ENCODE peak calls at places on chromosomes 2 and 18, in eight cellular contexts. Q, I, N, M, Z, X, F and S are unnamed samples. For H3K4me1, the result is how much of the 10 kb centered on the place peaks cover.

GRCh38 chr2:145906356-145906755 is 1386.4 kb upstream of the ZEB2 start:
- DNase-seq in X (no peak), F (no peak), Q (peak), M (no peak), I (peak), Z (no peak), N (no peak), S (no peak)

GRCh38 chr2:179354296-179354695 is 89.7 kb upstream of the SESTD1 start:
- DNase-seq in X (no peak), I (no peak), M (no peak), N (no peak), F (no peak), Q (no peak), Z (no peak), S (no peak)

GRCh38 chr18:59787998-59788875 is 91.0 kb upstream of the CCBE1 start:
- DNase-seq in F (no peak), I (peak), N (no peak), Z (peak), Q (no peak), M (peak), X (no peak), S (no peak)

GRCh38 chr2:100752628-100753333 is 67.2 kb upstream of the NPAS2 start:
- DNase-seq in F (no peak), Z (peak), N (no peak), M (no peak), X (no peak), Q (no peak), I (no peak), S (no peak)

GRCh38 chr2:44957656-44958327 is 16.3 kb downstream of the SIX3 start:
- DNase-seq in I (no peak), M (no peak), F (no peak), N (no peak), Z (no peak), Q (no peak), X (no peak), S (no peak)

GRCh38 chr18:28115149-28115550 is 61.8 kb downstream of the CDH2 start:
- DNase-seq in N (no peak), Q (no peak), I (no peak), F (no peak), Z (no peak), X (no peak), M (no peak), S (no peak)

GRCh38 chr2:160409480-160409879 is 84.1 kb downstream of the RBMS1 start:
- DNase-seq in Z (no peak), M (no peak), Q (no peak), I (no peak), F (no peak), X (no peak), N (no peak), S (no peak)

GRCh38 chr2:189287982-189288494 is 108.5 kb upstream of the COL5A2 start:
- DNase-seq in I (peak), N (no peak), M (no peak), Z (peak), F (no peak), X (no peak), Q (no peak), S (no peak)

GRCh38 chr2:229346801-229347540 is 75.9 kb upstream of the PID1 start:
- DNase-seq in Z (no peak), N (no peak), I (no peak), F (no peak), X (no peak), M (no peak), Q (no peak), S (no peak)

GRCh38 chr2:240024766-240025165 is 376 bp downstream of the NDUFA10 start:
- DNase-seq in M (no peak), X (no peak), Q (no peak), Z (peak), N (peak), I (no peak), F (no peak), S (no peak)

GRCh38 chr2:46239847-46240181 is 57.4 kb upstream of the EPAS1 start:
- DNase-seq in M (no peak), Q (no peak), N (no peak), F (peak), X (peak), Z (no peak), I (no peak), S (no peak)

GRCh38 chr2:121810959-121811853 is 55.8 kb downstream of the TSN start:
- DNase-seq in M (no peak), Q (no peak), X (peak), I (peak), Z (peak), N (peak), F (no peak), S (peak)

GRCh38 chr2:63665806-63666205 is 77.0 kb downstream of the MDH1 start:
- DNase-seq in X (no peak), M (no peak), I (no peak), N (no peak), Q (no peak), Z (no peak), F (no peak), S (no peak)

GRCh38 chr2:23904692-23905091 is 22.2 kb downstream of the ATAD2B start:
- DNase-seq in M (no peak), N (no peak), Q (no peak), X (no peak), Z (no peak), F (no peak), I (no peak), S (no peak)

GRCh38 chr2:217947341-217948316 is 55.2 kb downstream of the TNS1 start:
- DNase-seq in M (peak), I (peak), Z (no peak), Q (peak), X (peak), F (no peak), N (peak), S (no peak)

GRCh38 chr2:55804535-55804934 is 110.9 kb upstream of the PNPT1 start:
- DNase-seq in N (no peak), Z (no peak), Q (no peak), M (no peak), X (no peak), I (no peak), F (no peak), S (no peak)

GRCh38 chr2:238155051-238155760 is 3.6 kb upstream of the ERFE start:
- DNase-seq in Q (no peak), X (no peak), Z (no peak), I (no peak), F (no peak), M (no peak), N (peak), S (no peak)

GRCh38 chr2:222271854-222272253 is 26.9 kb downstream of the PAX3 start:
- DNase-seq in Z (no peak), X (no peak), F (no peak), N (no peak), Q (no peak), I (no peak), M (no peak), S (no peak)

GRCh38 chr2:117815946-117816345 is 1.5 kb downstream of the DDX18 start:
- DNase-seq in Z (no peak), X (no peak), M (no peak), F (no peak), N (no peak), Q (no peak), I (no peak), S (no peak)

GRCh38 chr18:61129001-61129400 is 204.2 kb upstream of the CDH20 start:
- DNase-seq in M (no peak), F (no peak), Z (no peak), X (no peak), N (no peak), Q (no peak), I (no peak), S (no peak)

GRCh38 chr2:151306621-151307020 is 17.2 kb upstream of the NMI start:
- DNase-seq in N (no peak), M (no peak), Z (no peak), X (no peak), Q (no peak), F (no peak), I (no peak), S (no peak)

GRCh38 chr18:21960189-21960588 is 209.2 kb upstream of the GATA6 start:
- DNase-seq in X (no peak), F (no peak), I (no peak), Q (no peak), Z (no peak), M (no peak), N (peak), S (no peak)

GRCh38 chr2:125870264-125870663 is 785.7 kb upstream of the GYPC start:
- DNase-seq in I (no peak), X (no peak), Q (no peak), N (no peak), F (no peak), Z (no peak), M (no peak), S (no peak)

GRCh38 chr2:19669605-19670004 is 232.2 kb downstream of the TTC32 start:
- DNase-seq in X (no peak), F (no peak), Q (no peak), Z (no peak), I (no peak), N (no peak), M (no peak), S (no peak)

GRCh38 chr2:230324503-230324902 is 2.5 kb upstream of the SP140L start:
- DNase-seq in M (no peak), Q (no peak), N (no peak), X (no peak), I (no peak), Z (no peak), F (no peak), S (no peak)

GRCh38 chr2:176136375-176137248 is 7.1 kb downstream of the HOXD8 start:
- DNase-seq in M (peak), I (no peak), Z (no peak), F (no peak), Q (no peak), X (peak), N (no peak), S (no peak)

GRCh38 chr2:63047534-63048281 is 2.9 kb upstream of the OTX1 start:
- DNase-seq in N (no peak), I (no peak), Q (no peak), Z (no peak), F (no peak), M (no peak), X (peak), S (peak)

GRCh38 chr2:109435866-109436634 is 177.7 kb downstream of the SEPTIN10 start:
- DNase-seq in M (peak), X (peak), Z (no peak), I (no peak), F (no peak), Q (no peak), N (peak), S (no peak)

GRCh38 chr2:68607837-68608236 is 35.5 kb upstream of the PROKR1 start:
- DNase-seq in N (no peak), Z (no peak), M (no peak), F (no peak), X (no peak), I (no peak), Q (no peak), S (no peak)

GRCh38 chr2:157743051-157743450 is 114.4 kb upstream of the ACVR1C start:
- DNase-seq in X (no peak), Q (no peak), F (no peak), N (no peak), M (no peak), I (no peak), Z (no peak), S (no peak)

GRCh38 chr2:150610670-150611279 is 123.3 kb upstream of the RND3 start:
- DNase-seq in M (no peak), Q (no peak), F (no peak), X (no peak), I (peak), Z (peak), N (no peak), S (peak)

GRCh38 chr18:72375628-72376027 is 168.5 kb downstream of the CBLN2 start:
- DNase-seq in N (no peak), M (no peak), Q (no peak), X (no peak), F (no peak), I (no peak), Z (no peak), S (no peak)

GRCh38 chr2:76279142-76279541 is 568.4 kb upstream of the GCFC2 start:
- DNase-seq in I (no peak), F (no peak), Q (no peak), N (no peak), X (no peak), M (no peak), Z (no peak), S (no peak)

GRCh38 chr2:135727968-135728728 is 13.5 kb upstream of the UBXN4 start:
- DNase-seq in I (no peak), M (no peak), F (no peak), X (no peak), N (no peak), Z (no peak), Q (no peak), S (no peak)

GRCh38 chr2:168912466-168913170 is 11.5 kb downstream of the G6PC2 start:
- DNase-seq in M (no peak), F (no peak), I (no peak), Q (no peak), X (no peak), N (peak), Z (no peak), S (peak)

GRCh38 chr2:158385646-158386045 is 70.9 kb downstream of the CCDC148 start:
- DNase-seq in N (no peak), I (no peak), X (no peak), F (no peak), Z (no peak), Q (no peak), M (no peak), S (no peak)

GRCh38 chr2:171419333-171419732 is 14.5 kb downstream of the METTL8 start:
- DNase-seq in N (no peak), I (no peak), Q (no peak), F (no peak), M (no peak), X (no peak), Z (no peak), S (no peak)

GRCh38 chr2:75640621-75641121 is 5.9 kb upstream of the MRPL19 start:
- DNase-seq in N (peak), X (peak), Z (peak), Q (no peak), I (peak), F (no peak), M (peak), S (peak)

GRCh38 chr18:50649821-50650220 is 89.9 kb downstream of the MAPK4 start:
- DNase-seq in F (no peak), M (peak), I (no peak), Q (no peak), X (no peak), Z (no peak), N (peak), S (peak)

GRCh38 chr2:215427585-215427984 is 8.3 kb downstream of the FN1 start:
- DNase-seq in F (no peak), N (no peak), I (no peak), X (no peak), Z (no peak), Q (no peak), M (no peak), S (no peak)
- H3K4me1 ChIP-seq in F (under half), N (under half), I (under half), X (under half), Z (under half), Q (under half), M (under half), S (under half)

GRCh38 chr2:132037527-132038178 is 124.1 kb downstream of the ANKRD30BL start:
- DNase-seq in I (no peak), N (no peak), Z (no peak), Q (peak), M (no peak), X (peak), F (no peak), S (peak)
- H3K4me3 ChIP-seq in I (no peak), N (peak), Z (peak), Q (peak), M (peak), X (peak), F (peak), S (peak)

GRCh38 chr2:73110622-73111299 is 2.0 kb downstream of the RAB11FIP5 start:
- DNase-seq in N (no peak), M (no peak), I (no peak), X (no peak), F (no peak), Z (no peak), Q (no peak), S (no peak)

GRCh38 chr2:73113634-73113958 is 848 bp upstream of the RAB11FIP5 start:
- DNase-seq in X (no peak), F (no peak), Q (no peak), Z (no peak), I (no peak), M (no peak), N (no peak), S (no peak)

GRCh38 chr2:73112913-73113633 is at the start of gene RAB11FIP5:
- DNase-seq in M (peak), Z (peak), X (peak), N (peak), F (peak), I (peak), Q (no peak), S (peak)

GRCh38 chr2:73111300-73112025 is 1.3 kb downstream of the RAB11FIP5 start:
- DNase-seq in I (peak), M (peak), X (peak), F (no peak), Z (peak), N (no peak), Q (no peak), S (peak)

GRCh38 chr2:73112026-73112912 is 479 bp downstream of the RAB11FIP5 start:
- DNase-seq in M (no peak), F (peak), Z (no peak), I (peak), X (peak), Q (no peak), N (no peak), S (peak)
- TF ChIP-seq POLR2A in M (peak), F (no peak), Z (no peak), I (no peak), X (no peak), Q (no peak), N (peak), S (peak)

GRCh38 chr2:27727257-27727656 is 44.3 kb upstream of the MRPL33 start:
- DNase-seq in M (no peak), Q (no peak), I (no peak), N (no peak), F (no peak), Z (no peak), X (no peak), S (no peak)
- H3K4me1 ChIP-seq in M (under half), Q (under half), I (under half), N (half or more), F (under half), Z (under half), X (half or more), S (under half)

DNA sequence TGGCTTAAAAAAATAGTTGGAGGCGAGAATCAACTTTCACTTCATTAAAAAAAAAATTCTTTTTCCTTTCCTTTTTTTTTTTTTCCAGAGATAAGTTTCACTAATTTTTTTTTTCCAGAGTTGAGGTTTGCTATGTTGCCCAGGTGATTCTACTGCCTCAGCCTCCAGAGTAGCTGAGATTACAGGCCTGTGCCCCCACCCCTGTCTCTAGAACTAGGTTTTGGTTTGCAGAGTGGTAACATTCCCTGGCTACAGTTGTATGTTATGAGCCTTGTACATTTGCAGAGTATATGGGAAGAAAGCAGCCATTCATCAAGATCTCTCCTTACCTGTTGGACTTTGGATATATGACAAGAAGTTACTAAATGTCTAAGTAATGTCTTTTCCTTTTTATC is 298.4 kb downstream of the MYCN start:
- DNase-seq in F (no peak), Q (no peak), M (no peak), N (no peak), Z (no peak), I (no peak), X (no peak), S (no peak)
- H3K4me3 ChIP-seq in F (no peak), Q (no peak), M (no peak), N (no peak), Z (no peak), I (no peak), X (no peak), S (no peak)

DNA sequence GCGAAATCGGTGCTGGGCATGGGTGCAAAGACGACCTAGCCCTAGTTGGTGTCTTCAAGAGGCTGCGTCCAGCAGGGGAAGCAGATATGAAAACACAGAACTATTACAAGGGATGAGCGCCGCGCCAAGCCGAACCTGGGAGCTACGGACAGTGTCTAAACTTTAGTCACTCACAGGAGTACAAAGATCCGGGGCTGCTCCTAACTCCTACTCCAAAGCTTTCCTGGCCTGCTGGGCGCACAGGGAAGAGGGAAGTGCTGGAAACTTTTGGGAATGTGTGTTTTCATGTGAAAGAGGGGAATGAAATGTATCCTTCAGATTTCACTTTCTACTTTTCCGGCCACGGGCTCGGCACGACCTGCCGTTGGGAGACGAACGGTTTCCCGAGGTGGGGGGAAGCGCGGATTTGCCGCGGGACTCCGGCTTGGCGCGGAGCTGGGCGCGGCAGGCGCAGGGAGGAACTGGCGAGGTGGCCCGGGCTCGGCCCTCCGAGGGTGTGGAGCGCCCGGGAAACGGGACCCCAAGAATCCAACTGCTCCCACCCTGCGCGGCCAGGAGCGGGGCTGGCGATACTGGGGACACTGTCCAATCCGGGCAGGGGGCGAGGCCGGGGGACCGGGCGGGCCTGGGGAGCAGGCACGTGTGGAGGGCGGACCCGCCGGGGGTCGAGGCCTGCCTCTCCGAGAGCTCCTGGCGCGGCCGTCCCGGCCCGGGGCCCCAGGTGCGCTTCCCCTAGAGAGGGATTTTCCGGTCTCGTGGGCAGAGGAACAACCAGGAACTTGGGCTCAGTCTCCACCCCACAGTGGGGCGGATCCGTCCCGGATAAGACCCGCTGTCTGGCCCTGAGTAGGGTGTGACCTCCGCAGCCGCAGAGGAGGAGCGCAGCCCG is at the start of gene ANXA4:
- DNase-seq in M (peak), F (peak), Z (peak), Q (peak), I (peak), X (peak), N (peak), S (peak)
- TF ChIP-seq POLR2A in M (peak), F (peak), Z (peak), Q (peak), I (peak), X (no peak), N (peak), S (peak)

GRCh38 chr2:134272831-134273230 is 19.0 kb downstream of the MGAT5 start:
- DNase-seq in F (peak), N (no peak), Q (no peak), M (no peak), Z (no peak), X (no peak), I (no peak), S (no peak)
- H3K4me1 ChIP-seq in F (under half), N (under half), Q (under half), M (under half), Z (under half), X (half or more), I (under half), S (under half)

DNA sequence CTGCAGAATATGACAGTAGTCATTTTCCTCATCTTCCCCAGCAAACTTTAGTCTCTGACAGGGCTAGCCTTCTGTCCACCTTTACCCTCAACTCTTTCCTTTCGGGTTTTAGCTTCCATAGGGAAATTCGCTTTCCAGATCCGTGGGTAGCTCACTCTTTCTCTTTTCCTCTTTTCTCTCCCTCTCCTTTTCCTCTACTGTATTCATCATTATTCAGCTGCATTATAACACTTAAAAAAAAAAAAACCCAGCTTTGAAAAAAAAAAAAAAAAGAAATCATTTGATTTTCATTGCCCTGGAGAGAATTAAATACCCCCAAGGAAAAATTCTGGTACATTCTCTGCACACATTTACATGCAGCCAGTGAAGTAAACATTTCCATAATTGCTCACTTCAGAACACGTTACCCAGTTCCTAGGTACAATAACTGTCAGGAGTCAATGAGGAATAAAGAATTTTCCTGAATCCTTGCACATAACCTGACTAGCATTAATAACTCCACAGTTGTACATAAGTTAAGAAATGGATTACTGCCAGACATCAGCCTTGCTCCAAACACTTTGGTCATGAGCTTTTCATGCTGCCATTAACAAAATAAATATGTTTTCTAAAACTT is 63.5 kb downstream of the ZNF521 start:
- DNase-seq in F (no peak), X (no peak), M (no peak), Q (no peak), I (no peak), Z (no peak), N (no peak), S (no peak)
- H3K4me3 ChIP-seq in F (no peak), X (no peak), M (no peak), Q (no peak), I (no peak), Z (no peak), N (no peak), S (no peak)